ENCODE peak calls at places on chromosomes 11 and 22, in ten cellular contexts. B is K562, X is heart left ventricle, W is A549, L is tibial nerve, K is body of pancreas, T is right lobe of liver, U is prostate gland, J is HCT116, E is IMR-90. A is an unnamed sample.

GRCh38 chr11:47356998-47357329 is 4.5 kb upstream of the MYBPC3 start:
- DNase-seq in B (no peak), X (no peak), W (no peak), L (no peak), K (no peak), T (no peak), U (no peak), J (no peak), E (no peak), A (no peak)

GRCh38 chr11:127649958-127650357 is 649.4 kb upstream of the KIRREL3 start:
- DNase-seq in B (no peak), X (no peak), W (no peak), L (no peak), K (no peak), T (no peak), U (no peak), J (no peak), E (no peak), A (no peak)

GRCh38 chr22:32031466-32031865 is 11.6 kb upstream of the SLC5A1 start:
- DNase-seq in B (no peak), X (no peak), W (no peak), L (no peak), K (no peak), T (no peak), U (no peak), J (no peak), E (no peak), A (no peak)

GRCh38 chr22:23763579-23764331 is 965 bp downstream of the C22orf15 start:
- DNase-seq in B (no peak), X (peak; percentile 58), W (no peak), L (no peak), K (no peak), T (no peak), U (no peak), J (no peak), E (no peak), A (no peak)

GRCh38 chr11:12724301-12725046 is 50.3 kb downstream of the TEAD1 start:
- DNase-seq in B (peak; percentile 92), X (peak; percentile 70), W (peak; percentile 88), L (peak; percentile 89), K (peak; percentile 79), T (peak; percentile 65), U (peak; percentile 87), J (peak; percentile 92), E (peak; percentile 95), A (peak; percentile 36)

GRCh38 chr11:57332694-57333440 is 2.8 kb downstream of the SSRP1 start:
- DNase-seq in B (no peak), X (no peak), W (no peak), L (no peak), K (no peak), T (no peak), U (no peak), J (no peak), E (no peak), A (no peak)

GRCh38 chr22:19840955-19841640 is 13.6 kb downstream of the GNB1L start:
- DNase-seq in B (no peak), X (no peak), W (no peak), L (no peak), K (no peak), T (no peak), U (no peak), J (no peak), E (no peak), A (no peak)

GRCh38 chr11:32196137-32196536 is 105.3 kb downstream of the RCN1 start:
- DNase-seq in B (no peak), X (no peak), W (no peak), L (no peak), K (no peak), T (no peak), U (no peak), J (no peak), E (no peak), A (no peak)

GRCh38 chr11:15493066-15493465 is 378.3 kb downstream of the INSC start:
- DNase-seq in B (no peak), X (no peak), W (no peak), L (no peak), K (no peak), T (no peak), U (no peak), J (peak; percentile 6), E (peak; percentile 2), A (no peak)

GRCh38 chr11:106420048-106420665 is 342.7 kb downstream of the AASDHPPT start:
- DNase-seq in B (no peak), X (no peak), W (no peak), L (no peak), K (no peak), T (no peak), U (no peak), J (no peak), E (no peak), A (no peak)

GRCh38 chr22:20268350-20269012 is 363 bp upstream of the RTN4R start:
- DNase-seq in B (peak; percentile 94), X (peak; percentile 71), W (peak; percentile 44), L (peak; percentile 25), K (peak; percentile 65), T (peak; percentile 70), U (peak; percentile 48), J (peak; percentile 8), E (peak; percentile 19), A (peak; percentile 47)

GRCh38 chr11:122696662-122697061 is 41.1 kb downstream of the UBASH3B start:
- DNase-seq in B (peak; percentile 2), X (no peak), W (no peak), L (no peak), K (no peak), T (no peak), U (no peak), J (no peak), E (no peak), A (no peak)

GRCh38 chr22:27876684-27877083 is 42.4 kb downstream of the PITPNB start:
- DNase-seq in B (no peak), X (no peak), W (no peak), L (no peak), K (no peak), T (no peak), U (no peak), J (no peak), E (peak; percentile 27), A (no peak)

GRCh38 chr11:131973017-131973416 is 602.6 kb downstream of the NTM start:
- DNase-seq in B (no peak), X (no peak), W (no peak), L (no peak), K (no peak), T (no peak), U (no peak), J (no peak), E (no peak), A (no peak)

GRCh38 chr11:6695377-6695776 is 12.2 kb upstream of the MRPL17 start:
- DNase-seq in B (no peak), X (no peak), W (no peak), L (no peak), K (no peak), T (no peak), U (no peak), J (no peak), E (peak; percentile 60), A (no peak)

GRCh38 chr11:109026891-109027489 is 362.1 kb downstream of the DDX10 start:
- DNase-seq in B (no peak), X (no peak), W (no peak), L (no peak), K (no peak), T (no peak), U (no peak), J (no peak), E (peak; percentile 66), A (no peak)

GRCh38 chr11:90423378-90423777 is 200.5 kb upstream of the CHORDC1 start:
- DNase-seq in B (no peak), X (no peak), W (no peak), L (no peak), K (no peak), T (no peak), U (peak; percentile 7), J (no peak), E (no peak), A (no peak)

GRCh38 chr11:90426442-90426841 is 203.6 kb upstream of the CHORDC1 start:
- DNase-seq in B (no peak), X (no peak), W (no peak), L (no peak), K (no peak), T (no peak), U (no peak), J (no peak), E (no peak), A (no peak)
- TF ChIP-seq POLR2A in B (no peak), X (no peak), W (no peak), L (no peak), K (no peak), T (no peak), U (no peak), J (no peak), E (no peak), A (no peak)

DNA sequence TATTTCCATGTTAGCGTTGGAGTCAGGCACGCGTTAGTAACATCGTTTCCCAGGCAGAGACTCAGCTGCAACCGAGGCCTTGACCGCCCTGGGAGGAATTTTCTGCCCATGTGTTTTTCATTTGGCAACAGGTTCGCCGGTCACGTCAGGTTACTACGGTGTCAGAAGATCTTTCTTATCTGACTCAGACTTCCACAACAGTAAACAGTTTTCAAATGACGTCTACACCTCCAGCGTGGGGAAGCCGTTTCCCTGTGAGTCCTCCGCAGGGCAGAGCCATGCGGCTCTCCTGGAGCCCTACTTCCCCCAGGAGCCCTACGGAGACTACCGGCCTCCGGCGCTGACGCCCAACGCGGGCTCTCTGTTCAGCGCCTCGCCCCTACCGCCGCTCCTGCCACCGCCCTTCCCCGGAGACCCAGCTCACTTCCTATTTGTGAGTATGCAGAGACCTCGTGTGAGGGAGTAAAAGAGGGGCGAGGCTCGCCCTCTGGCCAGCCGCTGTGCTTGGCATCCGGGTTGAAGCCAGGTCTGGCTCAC is 14.3 kb upstream of the POU2AF3 start:
- DNase-seq in B (no peak), X (peak; percentile 30), W (no peak), L (peak; percentile 58), K (no peak), T (no peak), U (no peak), J (no peak), E (peak; percentile 51), A (no peak)
- TF ChIP-seq POLR2A in B (no peak), X (no peak), W (no peak), L (no peak), K (no peak), T (no peak), U (no peak), J (no peak), E (no peak), A (no peak)

DNA sequence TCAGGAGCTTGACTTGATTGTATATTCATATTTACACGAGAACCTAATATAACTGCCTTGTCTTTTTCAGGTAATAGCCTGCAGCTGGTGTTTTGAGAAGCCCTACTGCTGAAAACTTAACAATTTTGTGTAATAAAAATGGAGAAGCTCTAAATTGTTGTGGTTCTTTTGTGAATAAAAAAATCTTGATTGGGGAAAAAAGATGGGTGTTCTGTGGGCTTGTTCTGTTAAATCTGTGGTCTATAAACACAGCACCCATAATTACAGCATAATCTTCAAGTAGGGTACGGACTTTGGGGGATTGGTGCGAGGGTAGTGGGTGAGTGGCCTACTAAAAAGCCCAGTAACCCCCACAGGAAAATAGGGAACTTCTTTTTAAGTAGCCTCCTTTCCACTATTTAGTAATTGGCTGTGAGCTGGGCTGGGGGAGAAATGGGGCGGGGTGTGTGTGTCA is 7.5 kb downstream of the MALAT1 start:
- DNase-seq in B (no peak), X (no peak), W (no peak), L (no peak), K (no peak), T (no peak), U (no peak), J (no peak), E (no peak), A (no peak)
- TF ChIP-seq POLR2A in B (no peak), X (no peak), W (no peak), L (peak; percentile 9), K (no peak), T (no peak), U (peak; percentile 26), J (no peak), E (no peak), A (no peak)

GRCh38 chr11:94178331-94178730 is 49.7 kb downstream of the PANX1 start:
- DNase-seq in B (no peak), X (no peak), W (no peak), L (no peak), K (no peak), T (no peak), U (no peak), J (no peak), E (no peak), A (no peak)
- TF ChIP-seq POLR2A in B (no peak), X (no peak), W (no peak), L (no peak), K (no peak), T (no peak), U (no peak), J (no peak), E (no peak), A (no peak)